ENCODE peak calls at places on chromosomes 6 and 20, in five cellular contexts. M, V, F, O and Q are unnamed samples.

GRCh38 chr20:35260426-35260825 is 17.5 kb downstream of the MMP24OS start:
- DNase-seq in M (no peak), V (no peak), F (no peak), O (peak), Q (no peak)

GRCh38 chr6:80454661-80455365 is 348.3 kb downstream of the BCKDHB start:
- DNase-seq in M (no peak), V (no peak), F (no peak), O (no peak), Q (no peak)

GRCh38 chr6:147122823-147123222 is 81.4 kb upstream of the STXBP5 start:
- DNase-seq in M (no peak), V (no peak), F (no peak), O (no peak), Q (no peak)

GRCh38 chr6:57421503-57421902 is 104.1 kb downstream of the PRIM2 start:
- DNase-seq in M (no peak), V (no peak), F (no peak), O (no peak), Q (peak)

GRCh38 chr6:22896716-22897115 is 327.4 kb downstream of the HDGFL1 start:
- DNase-seq in M (no peak), V (no peak), F (no peak), O (no peak), Q (no peak)

GRCh38 chr6:152094992-152095592 is 287.6 kb downstream of the ESR1 start:
- DNase-seq in M (peak), V (peak), F (peak), O (peak), Q (peak)

GRCh38 chr6:3361312-3362037 is 95.4 kb downstream of the SLC22A23 start:
- DNase-seq in M (no peak), V (no peak), F (no peak), O (no peak), Q (no peak)

GRCh38 chr6:135212935-135213334 is 31.8 kb downstream of the MYB start:
- DNase-seq in M (no peak), V (peak), F (peak), O (no peak), Q (no peak)

GRCh38 chr6:42714098-42714761 is 8.2 kb downstream of the PRPH2 start:
- DNase-seq in M (no peak), V (no peak), F (no peak), O (no peak), Q (no peak)

GRCh38 chr6:148869589-148869988 is 122.8 kb downstream of the UST start:
- DNase-seq in M (no peak), V (peak), F (peak), O (no peak), Q (peak)

GRCh38 chr20:31704225-31705119 is 18.2 kb downstream of the BCL2L1 start:
- DNase-seq in M (peak), V (no peak), F (no peak), O (no peak), Q (no peak)

GRCh38 chr20:62648318-62648995 is 6.2 kb downstream of the SLCO4A1 start:
- DNase-seq in M (no peak), V (no peak), F (no peak), O (no peak), Q (no peak)

GRCh38 chr6:129890164-129890563 is 29.0 kb upstream of the TMEM244 start:
- DNase-seq in M (no peak), V (no peak), F (no peak), O (no peak), Q (no peak)

GRCh38 chr20:53413188-53413631 is 180.4 kb downstream of the ZNF217 start:
- DNase-seq in M (no peak), V (no peak), F (no peak), O (peak), Q (no peak)

GRCh38 chr20:22248052-22248667 is 336.2 kb downstream of the FOXA2 start:
- DNase-seq in M (no peak), V (no peak), F (no peak), O (no peak), Q (no peak)

GRCh38 chr6:67558985-67559384 is 1076.1 kb upstream of the ADGRB3 start:
- DNase-seq in M (no peak), V (no peak), F (no peak), O (no peak), Q (no peak)

GRCh38 chr6:37483917-37484785 is 15.5 kb downstream of the CCDC167 start:
- DNase-seq in M (peak), V (no peak), F (no peak), O (peak), Q (no peak)

GRCh38 chr20:15065794-15066193 is 728.4 kb upstream of the FLRT3 start:
- DNase-seq in M (no peak), V (no peak), F (no peak), O (no peak), Q (peak)

GRCh38 chr20:33947709-33948295 is 45.9 kb upstream of the RALY start:
- DNase-seq in M (no peak), V (no peak), F (no peak), O (peak), Q (no peak)

GRCh38 chr6:33904050-33904827 is 100.4 kb upstream of the MLN start:
- DNase-seq in M (no peak), V (no peak), F (no peak), O (no peak), Q (no peak)

GRCh38 chr6:150196942-150197745 is 54.3 kb downstream of the PPP1R14C start:
- DNase-seq in M (no peak), V (no peak), F (no peak), O (no peak), Q (no peak)

GRCh38 chr6:14310955-14311354 is 193.4 kb downstream of the CD83 start:
- DNase-seq in M (no peak), V (no peak), F (no peak), O (no peak), Q (no peak)

GRCh38 chr6:81606965-81607381 is 145.5 kb downstream of the TENT5A start:
- DNase-seq in M (no peak), V (peak), F (peak), O (no peak), Q (peak)

GRCh38 chr6:73797861-73798260 is 101.9 kb downstream of the CD109 start:
- DNase-seq in M (no peak), V (no peak), F (no peak), O (no peak), Q (no peak)

GRCh38 chr6:69985180-69985579 is 118.8 kb downstream of the COL19A1 start:
- DNase-seq in M (no peak), V (no peak), F (no peak), O (no peak), Q (peak)

GRCh38 chr20:5188736-5189135 is 61.9 kb downstream of the CDS2 start:
- DNase-seq in M (no peak), V (no peak), F (no peak), O (no peak), Q (no peak)

GRCh38 chr20:40326794-40327193 is 362.2 kb downstream of the MAFB start:
- DNase-seq in M (no peak), V (no peak), F (no peak), O (no peak), Q (no peak)

GRCh38 chr6:12280901-12281300 is 9.3 kb upstream of the EDN1 start:
- DNase-seq in M (no peak), V (no peak), F (no peak), O (no peak), Q (no peak)

GRCh38 chr6:154891901-154892300 is 103.2 kb upstream of the TIAM2 start:
- DNase-seq in M (no peak), V (no peak), F (no peak), O (no peak), Q (no peak)

GRCh38 chr20:35539756-35540212 is 2.1 kb upstream of the ERGIC3 start:
- DNase-seq in M (no peak), V (no peak), F (no peak), O (peak), Q (no peak)

GRCh38 chr6:161251345-161251744 is 22.5 kb downstream of the AGPAT4 start:
- DNase-seq in M (no peak), V (no peak), F (no peak), O (no peak), Q (no peak)

GRCh38 chr6:63307581-63308246 is 12.1 kb downstream of the LGSN start:
- DNase-seq in M (no peak), V (peak), F (no peak), O (no peak), Q (peak)

GRCh38 chr6:148398686-148399085 is 56.0 kb downstream of the SASH1 start:
- DNase-seq in M (no peak), V (no peak), F (no peak), O (no peak), Q (no peak)

GRCh38 chr20:32017711-32018251 is 7.5 kb downstream of the CCM2L start:
- DNase-seq in M (no peak), V (no peak), F (no peak), O (peak), Q (no peak)

GRCh38 chr6:125884656-125885055 is 71.9 kb upstream of the HINT3 start:
- DNase-seq in M (no peak), V (no peak), F (no peak), O (no peak), Q (no peak)

GRCh38 chr6:125887372-125887771 is 69.2 kb upstream of the HINT3 start:
- DNase-seq in M (no peak), V (no peak), F (no peak), O (no peak), Q (no peak)

GRCh38 chr6:125886914-125887313 is 69.7 kb upstream of the HINT3 start:
- DNase-seq in M (no peak), V (no peak), F (no peak), O (no peak), Q (no peak)

DNA sequence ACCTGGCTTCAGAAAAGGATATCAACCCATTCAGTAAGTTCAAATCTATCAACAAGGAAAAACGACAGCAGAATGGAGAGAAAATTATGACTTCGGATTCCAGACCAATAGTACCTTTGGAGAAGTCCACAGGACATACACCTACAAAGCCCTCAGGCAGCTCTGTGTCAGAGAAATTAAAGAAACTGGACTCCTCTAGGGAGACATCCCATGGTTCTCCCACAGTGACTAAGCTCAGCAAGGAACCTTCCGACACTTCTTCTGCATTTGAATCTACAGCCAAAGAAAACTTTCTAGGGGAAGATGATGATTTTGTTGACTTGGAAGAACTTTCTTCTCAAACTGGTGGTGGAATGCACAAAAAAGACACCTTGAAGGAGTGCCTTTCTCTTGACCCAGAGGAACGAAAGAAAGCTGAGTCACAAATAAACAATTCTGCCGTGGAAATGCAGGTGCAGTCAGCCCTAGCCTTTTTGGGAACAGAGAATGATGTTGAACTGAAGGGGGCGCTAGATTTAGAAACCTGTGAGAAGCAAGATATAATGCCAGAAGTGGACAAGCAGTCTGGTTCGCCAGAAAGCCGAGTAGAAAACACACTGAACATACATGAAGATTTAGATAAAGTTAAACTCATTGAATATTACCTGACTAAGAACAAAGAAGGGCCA is 67.4 kb upstream of the HINT3 start:
- DNase-seq in M (no peak), V (no peak), F (no peak), O (peak), Q (no peak)
- TF ChIP-seq CTCF in M (peak), V (peak), F (peak), O (peak), Q (peak)

GRCh38 chr6:7615611-7616383 is 25.8 kb downstream of the SNRNP48 start:
- DNase-seq in M (no peak), V (no peak), F (no peak), O (peak), Q (peak)

GRCh38 chr6:7621761-7622160 is 31.8 kb downstream of the SNRNP48 start:
- DNase-seq in M (no peak), V (no peak), F (no peak), O (no peak), Q (no peak)

DNA sequence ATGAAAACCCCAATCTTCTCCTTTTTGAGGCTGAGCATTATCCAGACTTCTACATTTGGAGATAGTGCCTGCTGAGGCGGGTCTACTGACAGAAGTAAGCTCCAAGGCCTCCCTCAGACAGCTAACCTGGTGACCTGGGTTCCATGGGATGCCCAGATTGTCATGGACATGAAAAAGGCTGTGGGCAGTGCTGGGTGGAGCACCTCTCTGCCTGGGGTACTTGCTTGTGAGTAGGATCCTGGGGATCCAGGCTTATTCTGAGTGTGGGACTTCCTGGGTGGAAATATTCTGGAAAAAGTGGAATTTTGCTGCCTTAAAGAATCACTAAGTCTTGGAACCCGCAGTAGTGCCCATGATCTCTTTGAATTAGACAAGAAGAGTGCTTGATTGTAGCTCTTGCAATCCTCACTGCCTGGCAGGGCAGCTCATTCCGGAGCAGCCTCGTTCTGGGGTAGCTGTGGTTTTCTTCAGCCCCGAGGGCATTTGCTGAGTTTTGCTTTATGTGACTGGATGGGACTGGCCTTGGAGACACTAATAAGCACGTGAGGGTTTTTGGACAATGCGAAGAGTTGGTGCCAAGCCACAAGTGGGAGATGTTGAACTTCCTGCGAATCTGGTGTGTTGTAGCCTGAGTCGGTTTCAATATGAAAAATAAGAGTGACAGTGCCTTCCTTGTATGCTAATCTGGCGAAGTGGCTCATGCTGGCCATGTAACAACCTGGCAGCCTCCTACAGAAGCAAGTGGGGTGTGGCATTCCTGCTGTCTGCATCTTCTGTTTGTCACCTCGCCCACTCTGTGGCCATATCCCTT is 28.2 kb downstream of the SNRNP48 start:
- DNase-seq in M (no peak), V (peak), F (peak), O (no peak), Q (peak)
- TF ChIP-seq CTCF in M (no peak), V (peak), F (no peak), O (no peak), Q (peak)

DNA sequence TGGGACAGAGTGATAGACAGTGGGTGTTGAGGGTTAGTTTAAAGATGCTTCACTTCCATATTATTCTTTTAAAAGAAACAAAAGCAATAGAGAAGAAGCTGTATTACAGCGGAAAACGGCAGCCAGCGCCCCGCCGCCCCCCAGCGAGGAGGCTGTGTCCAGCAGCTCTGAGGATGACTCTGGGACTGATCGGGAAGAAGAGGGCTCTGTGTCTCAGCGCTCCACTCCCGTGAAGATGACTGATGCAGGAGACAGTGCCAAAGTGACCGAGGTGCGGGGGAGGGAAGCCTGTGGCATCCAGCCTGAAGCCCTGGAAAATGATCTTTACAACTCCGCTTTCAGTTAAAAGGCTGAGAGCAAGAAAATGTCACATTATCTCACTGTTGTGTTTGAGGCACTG is 100.2 kb downstream of the FIG4 start:
- DNase-seq in M (no peak), V (no peak), F (no peak), O (peak), Q (no peak)
- TF ChIP-seq CTCF in M (no peak), V (peak), F (no peak), O (no peak), Q (no peak)

DNA sequence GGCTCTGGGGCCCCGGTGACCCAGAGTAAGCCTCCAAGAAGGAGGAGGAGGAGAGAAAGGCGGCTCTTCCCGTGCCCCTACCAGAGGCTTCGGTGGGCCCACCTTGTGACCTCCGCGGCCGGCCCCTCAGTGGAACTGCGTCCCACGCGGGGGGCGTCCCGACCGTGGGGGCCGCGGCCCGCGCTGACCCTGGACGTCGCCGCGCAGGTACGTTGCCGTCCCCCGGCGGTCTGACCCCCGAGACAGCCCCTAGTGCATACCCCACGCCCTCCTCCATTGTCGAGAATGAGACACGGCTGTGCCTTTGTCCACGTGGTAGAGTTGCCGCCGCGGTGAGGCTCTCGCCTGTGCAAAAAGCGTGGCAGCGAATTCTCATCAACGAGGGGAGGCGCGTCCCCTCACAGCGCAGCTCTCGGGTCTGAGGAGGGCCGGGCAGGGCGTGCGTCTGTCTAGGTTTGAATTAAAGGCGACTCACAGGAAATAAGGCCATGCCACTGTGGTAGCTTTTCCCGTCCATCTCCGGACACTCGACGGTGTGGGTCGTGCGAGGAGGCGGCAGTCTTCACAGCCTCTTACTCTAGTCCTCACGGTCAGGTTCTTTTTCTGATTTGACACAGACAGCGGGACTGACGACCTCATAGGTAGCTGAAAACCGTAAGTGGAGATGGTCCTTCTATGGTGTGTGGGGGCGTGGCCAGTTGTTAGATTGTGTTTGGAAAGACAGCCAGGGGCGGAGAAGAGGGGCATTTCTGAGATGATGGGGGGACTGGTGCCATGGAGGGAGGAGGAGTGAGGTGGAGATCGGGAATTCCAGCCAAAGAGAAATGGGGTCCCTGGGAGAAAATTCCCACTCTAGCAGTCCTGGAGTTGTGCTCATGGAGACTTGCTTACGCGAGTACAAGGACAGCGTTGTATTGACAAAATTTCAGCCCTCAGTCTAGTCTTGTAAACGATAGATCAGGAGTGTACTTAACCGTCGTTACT is 556 bp downstream of the NXT1 start:
- DNase-seq in M (peak), V (no peak), F (no peak), O (peak), Q (no peak)
- TF ChIP-seq CTCF in M (no peak), V (no peak), F (no peak), O (no peak), Q (no peak)